ENCODE peak calls at places on chromosomes 4 and X, in five cellular contexts. Q is colonic mucosa; O is left ventricle myocardium inferior; B is IMR-90; V is CD4-positive, alpha-beta memory T cell. I is an unnamed sample.

GRCh38 chr4:2412534-2412884 is 5.9 kb downstream of the ZFYVE28 start:
- DNase-seq in Q (peak; percentile 88), O (no peak), B (no peak), V (no peak), I (no peak)

GRCh38 chr4:78267790-78268189 is 210.7 kb downstream of the FRAS1 start:
- DNase-seq in O (no peak), B (no peak), V (no peak), Q (no peak), I (no peak)

GRCh38 chr4:159015862-159016261 is 87.0 kb upstream of the RAPGEF2 start:
- DNase-seq in O (no peak), B (peak; percentile 24), V (no peak), Q (no peak), I (no peak)

GRCh38 chrX:132219343-132219768 is at the start of gene RAP2C:
- DNase-seq in V (peak; percentile 53), B (peak; percentile 54), O (peak; percentile 74), Q (peak; percentile 78), I (peak; percentile 87)

GRCh38 chr4:7285244-7286122 is 93.1 kb downstream of the SORCS2 start:
- DNase-seq in O (no peak), V (no peak), Q (no peak), B (no peak), I (peak; percentile 84)

GRCh38 chr4:184805462-184806245 is 20.1 kb downstream of the ACSL1 start:
- DNase-seq in V (no peak), Q (peak; percentile 88), O (peak; percentile 84), B (no peak), I (no peak)

GRCh38 chr4:79652232-79652631 is 244.2 kb upstream of the GK2 start:
- DNase-seq in B (peak; percentile 82), V (no peak), Q (no peak), O (no peak), I (no peak)

GRCh38 chrX:155052738-155053498 is 18.0 kb downstream of the CMC4 start:
- DNase-seq in B (no peak), V (no peak), O (no peak), Q (no peak), I (no peak)

GRCh38 chr4:132114885-132115284 is 1034.2 kb upstream of the PCDH10 start:
- DNase-seq in O (no peak), V (no peak), B (peak; percentile 85), Q (no peak), I (no peak)

GRCh38 chrX:83469551-83469950 is 38.5 kb upstream of the POU3F4 start:
- DNase-seq in Q (peak; percentile 20), O (no peak), B (peak; percentile 1), V (no peak), I (no peak)

DNA sequence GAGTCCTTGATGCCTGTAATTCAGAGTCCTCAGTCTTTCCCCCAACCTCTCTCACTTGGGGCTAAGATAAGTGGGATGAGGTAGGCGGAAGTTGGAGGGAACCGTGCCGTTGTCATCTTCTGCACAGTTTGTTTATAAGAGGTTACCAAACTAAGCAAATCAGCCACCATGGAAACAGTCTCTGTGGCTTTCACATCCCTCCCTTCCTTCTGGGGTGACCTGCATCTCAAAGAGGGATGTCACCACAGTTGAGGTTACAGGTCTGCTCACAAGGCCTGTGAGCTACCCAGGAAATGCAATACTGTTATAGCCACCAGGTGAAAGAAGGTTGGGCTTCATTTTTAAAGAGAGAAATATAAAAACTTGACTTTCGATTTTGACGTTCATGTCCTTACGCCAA is 26.3 kb downstream of the RTL5 start:
- DNase-seq in Q (no peak), B (no peak), V (peak; percentile 81), O (no peak), I (no peak)
- H3K27me3 ChIP-seq in Q (peaks cover 5% of the 10 kb centered on the region), B (peaks cover 60% of the 10 kb centered on the region), V (no peaks in the 10 kb centered on the region), O (no peaks in the 10 kb centered on the region), I (no peaks in the 10 kb centered on the region)

GRCh38 chr4:68718447-68719074 is 48.1 kb upstream of the UGT2B15 start:
- DNase-seq in V (no peak), B (no peak), Q (no peak), O (no peak), I (no peak)

GRCh38 chr4:68717999-68718398 is 47.5 kb upstream of the UGT2B15 start:
- DNase-seq in Q (no peak), O (no peak), V (no peak), B (no peak), I (no peak)

GRCh38 chr4:68724426-68724825 is 54.0 kb upstream of the UGT2B15 start:
- DNase-seq in Q (peak; percentile 68), O (no peak), V (no peak), B (no peak), I (no peak)

GRCh38 chr4:68724922-68725321 is 54.5 kb upstream of the UGT2B15 start:
- DNase-seq in Q (no peak), O (no peak), B (no peak), V (no peak), I (no peak)

GRCh38 chr4:68719075-68719473 is 48.6 kb upstream of the UGT2B15 start:
- DNase-seq in V (no peak), Q (no peak), B (no peak), O (no peak), I (no peak)
- H3K4me1 ChIP-seq in V (no peaks in the 10 kb centered on the region), Q (no peaks in the 10 kb centered on the region), B (no peaks in the 10 kb centered on the region), O (no peaks in the 10 kb centered on the region), I (no peaks in the 10 kb centered on the region)

GRCh38 chr4:120659626-120660170 is 262.8 kb downstream of the PRDM5 start:
- DNase-seq in B (no peak), Q (no peak), O (no peak), V (no peak), I (no peak)

GRCh38 chr4:120653790-120654189 is 268.7 kb downstream of the PRDM5 start:
- DNase-seq in Q (no peak), O (no peak), V (no peak), B (no peak), I (no peak)

GRCh38 chr4:120658772-120659171 is 263.8 kb downstream of the PRDM5 start:
- DNase-seq in O (no peak), Q (no peak), B (no peak), V (no peak), I (no peak)
- H3K27ac ChIP-seq in O (no peak overlapping the region), Q (no peak overlapping the region), B (no peak overlapping the region), V (no peak overlapping the region), I (no peak overlapping the region)

GRCh38 chr4:8853249-8853648 is 18.4 kb downstream of the HMX1 start:
- DNase-seq in O (no peak), Q (no peak), V (no peak), B (no peak), I (no peak)
- H3K27me3 ChIP-seq in O (peaks cover 100% of the 10 kb centered on the region), Q (peaks cover 27% of the 10 kb centered on the region), V (peaks cover 3% of the 10 kb centered on the region), B (peaks cover 36% of the 10 kb centered on the region), I (no peaks in the 10 kb centered on the region)

GRCh38 chr4:108359936-108360681 is 191.4 kb upstream of the LEF1 start:
- DNase-seq in B (no peak), O (no peak), Q (no peak), V (no peak), I (no peak)

GRCh38 chr4:108361886-108362285 is 193.2 kb upstream of the LEF1 start:
- DNase-seq in B (no peak), Q (no peak), O (no peak), V (no peak), I (no peak)

GRCh38 chr4:108359130-108359709 is 190.5 kb upstream of the LEF1 start:
- DNase-seq in O (no peak), Q (no peak), V (peak; percentile 63), B (no peak), I (no peak)

GRCh38 chr4:108365551-108365950 is 196.8 kb upstream of the LEF1 start:
- DNase-seq in Q (no peak), B (no peak), O (no peak), V (no peak), I (no peak)

DNA sequence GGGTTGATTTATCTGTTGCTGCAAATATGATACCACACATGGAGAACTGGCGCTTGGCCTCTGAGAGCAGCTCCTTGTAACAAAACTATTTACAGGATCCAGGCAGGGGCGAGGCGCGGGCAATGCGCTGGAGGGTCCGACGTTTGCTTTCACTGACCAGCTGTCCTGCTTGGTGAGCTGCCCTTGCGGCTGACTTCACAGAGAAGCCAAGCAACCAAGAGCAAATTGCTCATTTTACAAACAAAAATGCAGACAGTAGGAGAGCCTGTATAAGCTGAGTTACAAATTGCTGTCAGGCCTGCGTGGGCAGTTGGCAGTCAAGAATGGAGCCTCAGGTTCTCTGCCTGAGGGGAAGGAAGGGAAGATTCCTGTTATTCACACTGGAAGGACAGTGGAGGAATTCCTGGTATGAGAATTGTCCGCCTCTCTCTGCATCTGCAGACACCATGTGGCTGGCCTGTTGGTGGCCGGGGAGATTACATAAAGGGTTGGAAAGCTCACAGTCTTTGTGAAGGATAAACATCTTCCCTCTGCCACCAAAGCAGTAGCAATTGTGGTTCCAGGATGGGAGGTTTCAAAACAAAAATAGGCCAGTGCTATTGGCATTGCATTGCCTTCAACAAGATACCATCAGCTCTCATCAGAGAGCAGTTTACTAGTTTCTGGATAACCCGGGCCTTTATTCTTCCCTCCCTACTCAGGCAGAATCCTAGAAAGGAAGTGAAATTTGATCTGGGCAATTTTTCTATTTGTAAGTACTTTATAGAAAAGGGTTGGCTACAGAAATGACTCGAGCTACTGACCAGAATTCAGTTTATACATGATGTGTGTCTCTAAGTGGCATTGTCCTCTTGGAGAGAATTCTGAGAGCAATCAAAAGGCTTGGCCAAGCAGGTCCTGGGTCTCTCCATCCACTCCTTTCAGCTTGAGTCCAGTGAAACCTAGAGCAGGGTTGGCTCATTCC is 192.4 kb upstream of the LEF1 start:
- DNase-seq in O (no peak), V (no peak), Q (no peak), B (peak; percentile 60), I (no peak)
- H3K4me1 ChIP-seq in O (peaks cover 13% of the 10 kb centered on the region), V (peaks cover 59% of the 10 kb centered on the region), Q (no peaks in the 10 kb centered on the region), B (peaks cover 3% of the 10 kb centered on the region), I (no peaks in the 10 kb centered on the region)

GRCh38 chrX:22429704-22430103 is 157.0 kb downstream of the CBLL2 start:
- DNase-seq in V (no peak), B (peak; percentile 8), Q (no peak), O (no peak), I (no peak)

GRCh38 chrX:22424919-22425318 is 152.2 kb downstream of the CBLL2 start:
- DNase-seq in B (no peak), Q (no peak), V (no peak), O (no peak), I (no peak)

GRCh38 chrX:22424141-22424915 is 151.6 kb downstream of the CBLL2 start:
- DNase-seq in B (no peak), O (no peak), Q (no peak), V (no peak), I (no peak)
- H3K27ac ChIP-seq in B (no peak overlapping the region), O (no peak overlapping the region), Q (no peak overlapping the region), V (no peak overlapping the region), I (no peak overlapping the region)

GRCh38 chr4:110637408-110638131 is 14.7 kb upstream of the PITX2 start:
- DNase-seq in B (no peak), Q (no peak), V (no peak), O (no peak), I (no peak)
- H3K27me3 ChIP-seq in B (peaks cover 86% of the 10 kb centered on the region), Q (peaks cover 84% of the 10 kb centered on the region), V (peaks cover 65% of the 10 kb centered on the region), O (peaks cover 100% of the 10 kb centered on the region), I (peaks cover 2% of the 10 kb centered on the region)

GRCh38 chr4:6182390-6183280 is 17.7 kb downstream of the JAKMIP1 start:
- DNase-seq in Q (no peak), B (no peak), O (no peak), V (no peak), I (no peak)
- H3K4me1 ChIP-seq in Q (no peaks in the 10 kb centered on the region), B (no peaks in the 10 kb centered on the region), O (no peaks in the 10 kb centered on the region), V (peaks cover 76% of the 10 kb centered on the region), I (no peaks in the 10 kb centered on the region)